ENCODE peak calls at places on chromosomes 6 and 20, in six cellular contexts. W is mesenchymal stem cell, H is aorta, R is right cardiac atrium, O is sigmoid colon, F is left ventricle myocardium inferior. U is an unnamed sample. For H3K9me3, the result is how much of the 10 kb centered on the place peaks cover.

GRCh38 chr6:127148511-127148910 is 30.0 kb downstream of the RSPO3 start:
- DNase-seq in W (no peak), H (no peak), R (no peak), O (no peak), F (no peak), U (no peak)

GRCh38 chr20:61662226-61662945 is 403.3 kb downstream of the TAF4 start:
- DNase-seq in W (no peak), H (no peak), R (peak), O (no peak), F (no peak), U (peak)

GRCh38 chr6:126788961-126789365 is 329.5 kb upstream of the RSPO3 start:
- DNase-seq in W (no peak), H (no peak), R (no peak), O (peak), F (no peak), U (no peak)

GRCh38 chr6:22545051-22545450 is 24.3 kb upstream of the HDGFL1 start:
- DNase-seq in W (no peak), H (no peak), R (no peak), O (no peak), F (no peak), U (no peak)

GRCh38 chr20:47645632-47646031 is 139.6 kb downstream of the SULF2 start:
- DNase-seq in W (no peak), H (no peak), R (no peak), O (no peak), F (no peak), U (no peak)

GRCh38 chr20:56445130-56445529 is 23.3 kb upstream of the RTF2 start:
- DNase-seq in W (no peak), H (no peak), R (no peak), O (peak), F (no peak), U (no peak)

GRCh38 chr6:83270971-83271714 is 78.0 kb downstream of the RWDD2A start:
- DNase-seq in W (peak), H (no peak), R (no peak), O (no peak), F (no peak), U (no peak)

GRCh38 chr6:140623498-140623897 is 1249.0 kb upstream of the CITED2 start:
- DNase-seq in W (peak), H (no peak), R (no peak), O (no peak), F (no peak), U (no peak)

GRCh38 chr20:35008411-35009342 is 53.0 kb downstream of the MYH7B start:
- DNase-seq in W (no peak), H (peak), R (peak), O (peak), F (no peak), U (peak)

GRCh38 chr6:110139052-110139451 is 40.4 kb downstream of the WASF1 start:
- DNase-seq in W (no peak), H (no peak), R (no peak), O (no peak), F (no peak), U (no peak)

GRCh38 chr6:110140650-110141049 is 38.8 kb downstream of the WASF1 start:
- DNase-seq in W (peak), H (no peak), R (no peak), O (no peak), F (no peak), U (no peak)

GRCh38 chr6:110137924-110138887 is 41.3 kb downstream of the WASF1 start:
- DNase-seq in W (no peak), H (no peak), R (peak), O (no peak), F (no peak), U (no peak)
- H3K27ac ChIP-seq in W (no peak), H (no peak), R (no peak), O (no peak), F (no peak), U (no peak)

GRCh38 chr6:168361766-168362165 is 42.2 kb upstream of the DACT2 start:
- DNase-seq in W (no peak), H (peak), R (no peak), O (peak), F (no peak), U (peak)

GRCh38 chr6:168363811-168364792 is 44.5 kb upstream of the DACT2 start:
- DNase-seq in W (no peak), H (peak), R (no peak), O (peak), F (no peak), U (peak)

GRCh38 chr6:168363302-168363701 is 43.7 kb upstream of the DACT2 start:
- DNase-seq in W (no peak), H (no peak), R (no peak), O (peak), F (no peak), U (no peak)

GRCh38 chr6:168364793-168365421 is 45.3 kb upstream of the DACT2 start:
- DNase-seq in W (no peak), H (peak), R (no peak), O (peak), F (no peak), U (peak)

DNA sequence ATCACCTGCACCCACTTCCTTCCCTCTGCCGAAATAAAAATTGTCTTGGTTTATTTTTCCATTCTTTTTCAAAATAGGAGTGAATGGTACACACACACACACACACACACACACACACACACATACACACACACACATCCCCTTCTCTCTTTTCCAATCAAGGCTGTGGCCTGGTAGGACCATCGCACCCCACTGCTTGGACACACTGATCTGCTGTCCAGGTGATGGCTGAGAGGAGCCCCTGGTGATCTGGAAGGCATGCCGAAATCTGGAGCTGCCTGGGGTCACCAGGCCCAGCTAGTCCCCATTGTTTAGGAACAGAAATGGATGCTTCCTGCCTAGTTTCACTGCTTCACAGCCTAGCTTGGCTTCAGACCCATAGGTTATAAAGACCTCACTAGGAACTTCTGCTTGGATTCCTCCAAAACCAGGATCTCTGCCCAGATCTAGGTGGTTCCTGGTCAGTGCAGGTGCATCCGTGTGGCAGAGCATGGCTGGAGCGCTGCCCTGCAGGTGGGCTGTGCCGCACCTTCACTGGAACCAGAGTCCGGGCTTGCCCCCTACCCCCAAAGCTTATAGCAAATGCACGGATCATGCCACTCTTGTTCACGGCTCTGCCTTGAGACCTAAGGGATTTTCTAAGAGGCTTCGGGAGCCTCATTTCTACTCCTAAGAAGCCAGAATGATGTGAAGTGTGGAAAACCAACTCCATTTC is 42.9 kb upstream of the DACT2 start:
- DNase-seq in W (no peak), H (peak), R (no peak), O (peak), F (no peak), U (peak)
- H3K9me3 ChIP-seq in W (under half), H (under half), R (under half), O (under half), F (under half), U (under half)

GRCh38 chr6:130815200-130816071 is 11.8 kb upstream of the SMLR1 start:
- DNase-seq in W (no peak), H (no peak), R (no peak), O (no peak), F (no peak), U (no peak)

GRCh38 chr6:130814506-130814905 is 12.7 kb upstream of the SMLR1 start:
- DNase-seq in W (no peak), H (no peak), R (no peak), O (no peak), F (no peak), U (no peak)

GRCh38 chr6:130810307-130811030 is 16.7 kb upstream of the SMLR1 start:
- DNase-seq in W (peak), H (no peak), R (no peak), O (no peak), F (no peak), U (no peak)

DNA sequence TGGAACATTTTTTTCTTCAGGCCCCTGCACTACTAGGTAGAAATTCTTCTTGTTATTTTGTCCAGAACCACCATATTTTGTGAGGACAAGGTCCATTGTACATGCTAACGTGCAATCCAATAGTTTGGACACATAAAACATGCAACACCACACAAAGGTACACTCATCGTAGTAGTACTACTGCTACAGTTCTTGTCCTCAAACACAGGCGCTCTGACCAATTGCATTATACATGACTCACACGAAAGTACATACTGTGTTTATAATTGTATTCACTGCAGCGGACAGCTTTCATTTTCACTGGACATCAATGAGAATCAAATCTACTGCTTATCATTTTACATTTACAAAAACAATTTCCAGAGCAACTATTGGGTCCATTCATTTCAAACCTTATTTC is 15.3 kb upstream of the SMLR1 start:
- DNase-seq in W (peak), H (no peak), R (no peak), O (no peak), F (no peak), U (no peak)
- H3K4me3 ChIP-seq in W (no peak), H (no peak), R (no peak), O (no peak), F (no peak), U (no peak)

GRCh38 chr20:59628171-59628570 is 23.8 kb downstream of the PHACTR3 start:
- DNase-seq in W (no peak), H (no peak), R (no peak), O (peak), F (no peak), U (peak)

GRCh38 chr20:59631751-59632380 is 27.5 kb downstream of the PHACTR3 start:
- DNase-seq in W (no peak), H (no peak), R (no peak), O (peak), F (no peak), U (peak)

GRCh38 chr20:59630526-59630925 is 26.2 kb downstream of the PHACTR3 start:
- DNase-seq in W (no peak), H (no peak), R (no peak), O (peak), F (no peak), U (no peak)

GRCh38 chr20:59627298-59627697 is 23.0 kb downstream of the PHACTR3 start:
- DNase-seq in W (no peak), H (no peak), R (no peak), O (no peak), F (no peak), U (no peak)

GRCh38 chr20:59629141-59630045 is 25.1 kb downstream of the PHACTR3 start:
- DNase-seq in W (no peak), H (no peak), R (no peak), O (peak), F (no peak), U (no peak)
- H3K27ac ChIP-seq in W (no peak), H (no peak), R (no peak), O (no peak), F (no peak), U (no peak)

DNA sequence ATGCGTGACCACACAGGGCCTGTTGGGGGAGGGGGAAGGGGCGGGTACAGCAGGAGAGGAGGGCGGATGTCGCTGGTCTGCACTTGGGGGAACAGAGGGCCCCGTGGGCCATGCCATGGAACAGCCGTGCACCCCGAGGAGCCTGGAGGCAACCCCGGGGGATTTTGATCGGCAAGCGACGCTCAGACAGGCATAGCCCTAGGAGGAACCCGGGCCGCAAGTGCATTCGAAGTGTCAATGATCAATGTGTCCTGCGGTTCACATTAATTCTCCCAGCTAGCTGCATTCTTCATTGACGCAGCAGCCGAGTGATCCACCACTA is 772.8 kb upstream of the DEFB115 start:
- DNase-seq in W (no peak), H (no peak), R (peak), O (no peak), F (no peak), U (peak)
- H3K9me3 ChIP-seq in W (under half), H (under half), R (under half), O (under half), F (half or more), U (half or more)

GRCh38 chr6:28474441-28475219 is 31.3 kb upstream of the ZSCAN23 start:
- DNase-seq in W (peak), H (no peak), R (no peak), O (no peak), F (no peak), U (no peak)
- H3K4me3 ChIP-seq in W (peak), H (no peak), R (no peak), O (no peak), F (peak), U (no peak)

GRCh38 chr6:17932362-17932852 is 55.0 kb downstream of the KIF13A start:
- DNase-seq in W (peak), H (no peak), R (peak), O (peak), F (peak), U (no peak)
- H3K27ac ChIP-seq in W (peak), H (peak), R (peak), O (peak), F (peak), U (no peak)

GRCh38 chr6:121222656-121223055 is 111.6 kb downstream of the TBC1D32 start:
- DNase-seq in W (peak), H (no peak), R (no peak), O (no peak), F (no peak), U (no peak)

GRCh38 chr6:121210943-121211342 is 123.3 kb downstream of the TBC1D32 start:
- DNase-seq in W (no peak), H (no peak), R (no peak), O (no peak), F (no peak), U (no peak)

DNA sequence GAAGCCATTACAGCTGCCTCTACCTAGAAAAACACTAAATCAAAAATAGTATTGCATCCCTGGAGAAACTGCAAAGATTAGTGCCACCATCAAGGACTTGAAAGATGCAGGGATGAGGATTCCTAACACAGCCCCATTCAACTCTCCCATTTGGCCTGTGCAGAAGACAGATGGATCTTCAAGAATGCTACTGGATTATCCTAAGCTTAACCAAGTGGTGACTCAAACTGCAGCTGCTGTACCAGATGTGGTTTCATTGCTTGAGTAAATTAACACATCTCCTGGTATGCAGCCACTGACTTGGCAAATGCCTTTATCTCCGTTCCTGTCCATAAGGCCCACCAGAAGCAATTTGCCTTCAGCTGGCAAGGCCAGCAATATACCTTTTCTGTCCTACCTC is 117.4 kb downstream of the TBC1D32 start:
- DNase-seq in W (peak), H (no peak), R (no peak), O (no peak), F (no peak), U (no peak)
- H3K9me3 ChIP-seq in W (under half), H (under half), R (under half), O (under half), F (under half), U (under half)

DNA sequence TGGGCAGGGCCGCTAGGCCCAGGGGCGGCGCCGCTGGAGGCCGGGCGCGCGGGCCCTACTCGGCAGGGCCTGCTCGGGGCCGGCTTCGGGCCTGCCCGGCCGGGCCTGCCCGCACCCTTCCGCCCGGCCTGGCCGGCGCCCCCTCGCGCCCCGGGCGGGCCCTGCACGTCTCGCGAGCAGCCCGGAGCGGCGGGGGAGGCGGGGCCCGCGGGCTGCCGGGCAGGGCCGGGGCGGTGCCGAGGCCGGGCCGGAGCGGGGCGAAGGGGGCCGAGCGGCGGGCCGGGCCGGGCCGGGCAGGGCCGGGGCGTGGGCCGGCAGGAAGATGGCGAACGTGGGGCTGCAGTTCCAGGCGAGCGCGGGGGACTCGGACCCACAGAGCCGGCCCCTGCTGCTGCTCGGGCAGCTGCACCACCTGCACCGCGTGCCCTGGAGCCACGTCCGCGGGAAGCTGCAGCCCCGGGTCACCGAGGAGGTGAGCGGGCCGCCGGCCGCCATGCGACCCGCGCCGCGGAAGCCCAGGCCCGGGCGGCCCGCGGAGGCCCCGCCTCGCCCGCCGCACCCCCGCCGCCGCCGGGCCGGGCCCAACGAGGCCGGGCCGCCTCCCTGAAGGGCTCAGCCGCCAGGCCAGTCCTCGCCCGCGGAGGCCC is at the start of gene NPEPL1:
- DNase-seq in W (peak), H (peak), R (peak), O (peak), F (peak), U (peak)
- H3K4me3 ChIP-seq in W (peak), H (peak), R (peak), O (peak), F (peak), U (peak)

DNA sequence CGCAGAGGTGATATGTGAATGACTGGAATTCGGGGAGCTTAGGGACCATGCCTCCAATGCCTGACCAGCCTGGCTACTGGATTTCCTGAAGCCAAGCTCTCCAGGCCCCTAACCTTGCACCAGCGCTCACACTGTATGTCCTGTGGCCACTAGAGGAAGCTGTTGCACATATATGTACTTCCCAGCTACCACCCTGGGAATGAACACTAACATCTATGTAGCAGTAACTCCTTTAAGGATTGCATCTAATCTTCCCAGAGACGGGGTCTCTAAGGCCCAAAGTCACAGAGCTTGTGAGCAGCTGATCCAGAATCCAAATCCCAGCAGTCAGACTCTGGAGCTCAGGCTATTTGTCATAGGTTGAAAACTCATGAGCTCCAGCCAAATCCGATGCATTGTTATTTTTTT is 20.4 kb upstream of the BPIFB1 start:
- DNase-seq in W (peak), H (no peak), R (no peak), O (no peak), F (no peak), U (no peak)
- H3K27ac ChIP-seq in W (no peak), H (no peak), R (no peak), O (no peak), F (no peak), U (peak)